ENCODE peak calls at places on chromosomes 4 and X, in seven cellular contexts. One of them, this sample, is unnamed.

GRCh38 chr4:17336524-17336941 is 175.4 kb downstream of the QDPR start:
- DNase-seq in suprapubic skin: peak; percentile 66
- DNase-seq in lower leg skin: peak; percentile 24
- DNase-seq in stomach: no peak
- DNase-seq in HCT116: peak; percentile 78
- DNase-seq in IMR-90: peak; percentile 48
- DNase-seq in heart left ventricle: no peak
- DNase-seq in this sample: no peak

GRCh38 chr4:24537025-24537424 is 47.3 kb downstream of the DHX15 start:
- DNase-seq in suprapubic skin: no peak
- DNase-seq in lower leg skin: no peak
- DNase-seq in stomach: no peak
- DNase-seq in HCT116: no peak
- DNase-seq in IMR-90: no peak
- DNase-seq in heart left ventricle: no peak
- DNase-seq in this sample: no peak

GRCh38 chr4:28176942-28177341 is 1316.3 kb downstream of the STIM2 start:
- DNase-seq in suprapubic skin: no peak
- DNase-seq in lower leg skin: no peak
- DNase-seq in stomach: no peak
- DNase-seq in HCT116: no peak
- DNase-seq in IMR-90: no peak
- DNase-seq in heart left ventricle: no peak
- DNase-seq in this sample: no peak

GRCh38 chr4:48254381-48255072 is 15.1 kb downstream of the TEC start:
- DNase-seq in suprapubic skin: no peak
- DNase-seq in lower leg skin: no peak
- DNase-seq in stomach: peak; percentile 70
- DNase-seq in HCT116: no peak
- DNase-seq in IMR-90: peak; percentile 82
- DNase-seq in heart left ventricle: peak; percentile 70
- DNase-seq in this sample: peak; percentile 69

GRCh38 chrX:121000589-121000988 is 15.0 kb upstream of the CT47A1 start:
- DNase-seq in suprapubic skin: no peak
- DNase-seq in lower leg skin: no peak
- DNase-seq in stomach: no peak
- DNase-seq in HCT116: peak; percentile 36
- DNase-seq in IMR-90: no peak
- DNase-seq in heart left ventricle: no peak
- DNase-seq in this sample: no peak

GRCh38 chr4:677431-678293 is 3.3 kb downstream of the MYL5 start:
- DNase-seq in suprapubic skin: no peak
- DNase-seq in lower leg skin: no peak
- DNase-seq in stomach: peak; percentile 40
- DNase-seq in HCT116: peak; percentile 45
- DNase-seq in IMR-90: no peak
- DNase-seq in heart left ventricle: no peak
- DNase-seq in this sample: no peak

GRCh38 chr4:86939123-86939522 is 4.3 kb downstream of the AFF1 start:
- DNase-seq in suprapubic skin: no peak
- DNase-seq in lower leg skin: no peak
- DNase-seq in stomach: no peak
- DNase-seq in HCT116: no peak
- DNase-seq in IMR-90: no peak
- DNase-seq in heart left ventricle: no peak
- DNase-seq in this sample: no peak

GRCh38 chr4:175325230-175325629 is 407.1 kb downstream of the ADAM29 start:
- DNase-seq in suprapubic skin: no peak
- DNase-seq in lower leg skin: no peak
- DNase-seq in stomach: no peak
- DNase-seq in HCT116: no peak
- DNase-seq in IMR-90: peak; percentile 8
- DNase-seq in heart left ventricle: no peak
- DNase-seq in this sample: no peak

GRCh38 chr4:129092636-129093172 is 635 bp downstream of the SCLT1 start:
- DNase-seq in suprapubic skin: no peak
- DNase-seq in lower leg skin: no peak
- DNase-seq in stomach: no peak
- DNase-seq in HCT116: no peak
- DNase-seq in IMR-90: peak; percentile 28
- DNase-seq in heart left ventricle: no peak
- DNase-seq in this sample: no peak

DNA sequence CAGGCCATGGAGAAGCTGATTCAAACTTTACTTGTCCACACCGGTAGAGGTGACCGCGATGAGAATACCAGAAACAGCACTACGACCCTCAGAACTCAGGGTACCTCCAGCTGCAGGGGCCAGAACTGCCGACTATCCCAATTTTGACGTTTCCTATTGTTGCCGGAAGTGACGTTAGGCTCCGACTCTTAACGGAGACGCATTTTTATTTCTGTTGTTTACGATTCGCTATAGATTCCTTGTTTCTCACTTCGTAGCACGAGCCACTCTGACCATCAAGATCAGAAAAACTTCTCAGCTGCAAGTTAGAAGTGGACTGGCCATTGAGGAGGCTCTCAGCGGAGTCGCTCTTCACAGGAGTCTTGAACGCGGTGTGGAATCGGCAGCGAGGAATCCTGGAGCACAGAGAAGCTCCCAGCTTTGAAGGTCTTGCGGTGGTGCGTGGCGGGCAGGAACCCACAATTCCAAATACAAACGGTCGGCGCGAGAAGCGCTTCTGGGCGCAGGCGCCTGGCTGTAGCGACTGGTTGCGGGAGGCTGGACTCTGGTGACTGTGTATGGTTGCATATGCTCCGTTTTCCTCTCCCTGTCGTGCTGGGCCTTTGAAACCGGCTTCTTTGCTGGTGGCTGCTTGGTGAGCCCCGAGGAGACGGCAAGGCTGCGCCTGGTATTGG is at the start of the genes CEP44 and FBXO8:
- DNase-seq in suprapubic skin: peak; percentile 77
- DNase-seq in lower leg skin: peak; percentile 61
- DNase-seq in stomach: peak; percentile 65
- DNase-seq in HCT116: peak; percentile 72
- DNase-seq in IMR-90: peak; percentile 78
- DNase-seq in heart left ventricle: peak; percentile 54
- DNase-seq in this sample: peak; percentile 53
- TF ChIP-seq POLR2A in suprapubic skin: peak; percentile 8
- TF ChIP-seq POLR2A in lower leg skin: no peak
- TF ChIP-seq POLR2A in stomach: no peak
- TF ChIP-seq POLR2A in HCT116: peak; percentile 65
- TF ChIP-seq POLR2A in IMR-90: peak; percentile 22
- TF ChIP-seq POLR2A in heart left ventricle: no peak
- TF ChIP-seq POLR2A in this sample: no peak

DNA sequence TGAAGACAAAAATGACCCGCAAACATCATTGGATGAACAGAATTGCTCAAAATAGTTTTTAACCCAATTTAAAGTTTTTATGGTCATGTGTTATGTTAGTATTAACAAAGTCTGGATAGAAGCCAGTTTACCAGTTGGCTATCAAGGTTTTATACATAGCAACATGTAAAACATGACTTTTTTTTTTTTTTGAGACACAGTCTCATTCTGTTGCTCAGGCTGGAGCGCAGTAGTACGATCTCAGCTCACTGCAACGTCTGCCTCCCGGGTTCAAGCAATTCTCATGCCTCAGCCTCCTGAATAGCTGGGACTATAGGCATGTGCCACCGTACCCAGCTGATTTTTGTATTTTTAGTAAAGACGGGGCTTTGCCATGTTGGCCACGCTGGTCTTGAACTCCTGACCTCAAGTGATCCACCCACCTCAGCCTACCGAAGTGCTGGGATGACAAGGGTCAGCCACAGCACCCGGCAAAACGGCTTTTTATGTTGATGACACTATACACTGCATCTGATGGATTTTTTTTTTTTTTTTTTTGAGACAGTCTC is 3.4 kb downstream of the SAT1 start:
- DNase-seq in suprapubic skin: no peak
- DNase-seq in lower leg skin: no peak
- DNase-seq in stomach: no peak
- DNase-seq in HCT116: no peak
- DNase-seq in IMR-90: no peak
- DNase-seq in heart left ventricle: no peak
- DNase-seq in this sample: no peak
- TF ChIP-seq POLR2A in suprapubic skin: no peak
- TF ChIP-seq POLR2A in lower leg skin: no peak
- TF ChIP-seq POLR2A in stomach: no peak
- TF ChIP-seq POLR2A in HCT116: peak; percentile 21
- TF ChIP-seq POLR2A in IMR-90: peak; percentile 72
- TF ChIP-seq POLR2A in heart left ventricle: no peak
- TF ChIP-seq POLR2A in this sample: peak; percentile 45

DNA sequence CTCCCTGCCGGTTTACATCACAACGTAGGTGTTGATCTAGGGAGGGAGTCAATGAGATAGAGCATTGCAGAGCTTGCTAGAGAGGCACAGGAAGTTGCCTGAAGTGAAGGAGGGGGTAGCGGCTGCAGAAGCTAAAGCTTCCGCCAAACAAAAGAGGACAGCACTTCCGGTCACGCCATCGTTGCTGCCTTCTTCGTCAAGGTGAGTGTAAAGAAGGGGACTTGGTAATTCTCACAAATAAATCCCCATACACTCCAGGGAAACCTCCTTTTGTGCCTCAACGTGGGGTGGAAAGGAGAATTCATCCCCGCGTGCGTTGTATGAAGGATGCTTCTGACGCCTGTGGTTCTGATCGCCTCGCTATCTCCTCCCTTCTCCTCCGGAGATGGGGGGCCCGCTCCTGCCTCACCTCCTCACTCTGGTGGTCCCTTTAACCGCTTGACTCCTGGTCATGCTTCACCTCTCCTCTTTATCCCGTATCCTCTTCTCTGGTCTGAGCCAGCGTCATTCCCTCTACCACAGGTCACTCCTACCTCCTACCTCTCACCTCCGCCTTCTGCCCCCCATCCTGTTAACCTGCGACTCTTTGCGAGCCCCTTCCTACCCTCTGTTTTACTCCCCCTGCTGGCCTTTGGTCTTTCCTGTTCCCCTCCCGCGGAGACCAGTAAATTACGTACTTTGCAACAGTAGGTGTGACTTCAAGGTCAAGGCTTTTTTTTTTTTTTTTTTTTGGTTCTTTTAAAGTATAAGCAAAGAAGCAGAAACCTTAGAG is 59.9 kb downstream of the GSPT2 start:
- DNase-seq in suprapubic skin: peak; percentile 57
- DNase-seq in lower leg skin: peak; percentile 14
- DNase-seq in stomach: peak; percentile 57
- DNase-seq in HCT116: peak; percentile 60
- DNase-seq in IMR-90: peak; percentile 67
- DNase-seq in heart left ventricle: peak; percentile 53
- DNase-seq in this sample: peak; percentile 67
- TF ChIP-seq POLR2A in suprapubic skin: no peak
- TF ChIP-seq POLR2A in lower leg skin: no peak
- TF ChIP-seq POLR2A in stomach: no peak
- TF ChIP-seq POLR2A in HCT116: peak; percentile 57
- TF ChIP-seq POLR2A in IMR-90: no peak
- TF ChIP-seq POLR2A in heart left ventricle: no peak
- TF ChIP-seq POLR2A in this sample: peak; percentile 24

DNA sequence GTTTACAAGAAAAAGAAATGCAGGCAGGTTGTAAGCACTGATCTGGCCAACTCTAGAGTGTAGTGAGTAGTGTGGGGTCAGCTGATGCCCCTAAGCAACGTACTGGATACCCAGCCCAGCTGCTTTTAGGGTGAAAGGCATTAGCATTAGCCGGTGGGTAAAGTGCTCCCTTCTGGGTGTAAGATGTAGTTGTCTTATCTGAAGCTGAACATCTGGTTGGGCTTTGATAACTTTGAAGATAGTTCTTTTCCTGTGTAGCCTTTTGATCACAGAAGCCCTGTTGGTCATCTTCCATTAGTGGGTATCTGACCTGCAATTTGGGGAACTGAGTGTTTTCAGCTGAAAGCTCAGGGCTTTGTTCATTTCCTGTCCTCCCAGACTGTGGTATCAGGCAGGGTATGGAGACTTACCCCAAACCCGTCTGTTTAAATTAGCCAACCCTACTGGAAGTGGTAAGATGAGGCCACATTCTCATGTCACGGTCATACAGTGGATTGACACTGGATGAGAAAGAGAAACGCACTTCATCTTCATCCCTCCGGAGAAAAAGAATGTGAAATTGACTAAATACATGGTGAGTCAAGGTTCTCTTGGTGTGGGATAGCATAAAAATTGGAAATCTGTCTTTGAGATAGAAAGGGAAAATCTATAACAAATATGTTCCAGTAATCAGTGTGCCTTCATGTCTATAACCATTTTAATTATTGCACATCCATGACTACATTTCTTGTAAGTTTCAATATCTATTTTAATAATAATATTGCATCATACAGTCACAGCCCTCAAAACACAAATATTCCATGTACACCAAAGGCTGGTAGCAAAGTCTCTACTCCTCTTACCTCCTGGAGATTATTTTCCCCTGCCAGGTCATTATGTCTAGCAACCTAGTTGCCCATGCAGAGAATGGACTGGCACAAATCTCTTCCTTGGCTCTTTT is 8.7 kb downstream of the RHOH start:
- DNase-seq in suprapubic skin: no peak
- DNase-seq in lower leg skin: no peak
- DNase-seq in stomach: no peak
- DNase-seq in HCT116: no peak
- DNase-seq in IMR-90: no peak
- DNase-seq in heart left ventricle: no peak
- DNase-seq in this sample: no peak
- TF ChIP-seq POLR2A in suprapubic skin: no peak
- TF ChIP-seq POLR2A in lower leg skin: no peak
- TF ChIP-seq POLR2A in stomach: no peak
- TF ChIP-seq POLR2A in HCT116: no peak
- TF ChIP-seq POLR2A in IMR-90: no peak
- TF ChIP-seq POLR2A in heart left ventricle: no peak
- TF ChIP-seq POLR2A in this sample: no peak

GRCh38 chrX:1481636-1482529 is 29.2 kb upstream of the ASMTL start:
- DNase-seq in suprapubic skin: peak; percentile 67
- DNase-seq in lower leg skin: peak; percentile 64
- DNase-seq in stomach: peak; percentile 57
- DNase-seq in HCT116: peak; percentile 73
- DNase-seq in IMR-90: peak; percentile 76
- DNase-seq in heart left ventricle: peak; percentile 59
- DNase-seq in this sample: peak; percentile 26
- TF ChIP-seq POLR2A in suprapubic skin: no peak
- TF ChIP-seq POLR2A in lower leg skin: no peak
- TF ChIP-seq POLR2A in stomach: no peak
- TF ChIP-seq POLR2A in HCT116: no peak
- TF ChIP-seq POLR2A in IMR-90: no peak
- TF ChIP-seq POLR2A in heart left ventricle: no peak
- TF ChIP-seq POLR2A in this sample: no peak

DNA sequence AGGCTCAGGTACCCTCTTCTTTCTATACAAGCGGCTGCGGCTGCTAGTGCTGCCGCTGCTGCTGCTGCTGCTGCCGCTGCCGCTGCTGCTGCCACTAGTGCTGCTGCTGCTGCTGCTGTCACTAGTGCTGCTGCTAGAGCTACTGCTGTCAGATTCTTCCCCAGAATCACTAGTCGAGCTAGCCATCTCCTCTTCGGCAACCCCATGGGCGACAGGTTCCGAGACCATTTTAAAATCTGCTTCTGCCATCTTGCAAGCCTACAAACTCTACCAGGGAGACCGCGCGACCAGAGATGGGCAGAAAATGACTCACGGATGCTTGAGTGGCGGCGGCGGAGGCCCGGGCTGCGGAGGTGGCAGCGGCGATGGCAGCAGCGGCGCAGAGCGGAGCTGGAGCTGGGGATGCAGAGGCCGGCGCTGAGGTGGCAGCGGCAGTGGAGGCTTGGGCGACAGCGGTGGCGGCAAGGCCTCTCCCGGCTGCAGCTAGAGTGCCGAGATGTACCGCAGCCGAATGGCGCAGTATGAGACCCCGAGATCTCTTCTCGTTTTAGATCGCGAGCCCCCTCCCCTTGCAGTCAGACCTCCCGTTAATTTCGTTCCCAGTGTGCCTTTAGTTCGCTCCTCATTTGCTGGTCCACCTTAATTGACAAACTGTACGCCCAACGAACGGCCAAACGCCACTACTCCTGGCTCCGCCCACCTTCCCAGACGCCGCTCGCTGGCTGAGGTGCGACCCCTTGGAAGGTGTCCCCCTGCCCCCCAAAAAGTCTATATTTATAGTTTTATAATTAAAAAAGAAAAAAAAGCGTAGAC is at the start of gene NAP1L3:
- DNase-seq in suprapubic skin: peak; percentile 67
- DNase-seq in lower leg skin: peak; percentile 43
- DNase-seq in stomach: peak; percentile 44
- DNase-seq in HCT116: no peak
- DNase-seq in IMR-90: peak; percentile 44
- DNase-seq in heart left ventricle: peak; percentile 47
- DNase-seq in this sample: peak; percentile 62
- TF ChIP-seq POLR2A in suprapubic skin: no peak
- TF ChIP-seq POLR2A in lower leg skin: no peak
- TF ChIP-seq POLR2A in stomach: no peak
- TF ChIP-seq POLR2A in HCT116: no peak
- TF ChIP-seq POLR2A in IMR-90: no peak
- TF ChIP-seq POLR2A in heart left ventricle: no peak
- TF ChIP-seq POLR2A in this sample: peak; percentile 14